ENCODE peak calls at places on chromosomes 16 and 17, in six cellular contexts. C is AG04450, W is ovary, O is foreskin fibroblast, D is transverse colon, M is psoas muscle. G is an unnamed sample.

GRCh38 chr16:27839419-27839818 is 224.1 kb downstream of the GSG1L start:
- DNase-seq in W (no peak), D (no peak), M (no peak), C (no peak), O (peak), G (no peak)

GRCh38 chr17:27888945-27889344 is 4.2 kb downstream of the LYRM9 start:
- DNase-seq in D (no peak), M (no peak), W (no peak), C (no peak), O (no peak), G (no peak)

GRCh38 chr16:85328665-85329058 is 216.4 kb upstream of the CIBAR2 start:
- DNase-seq in O (no peak), W (no peak), D (no peak), M (no peak), C (no peak), G (no peak)

GRCh38 chr17:70945386-70945785 is 776.1 kb downstream of the KCNJ2 start:
- DNase-seq in O (no peak), M (no peak), W (no peak), D (no peak), C (no peak), G (no peak)

GRCh38 chr17:4721203-4722135 is 9.8 kb upstream of the MED11 start:
- DNase-seq in O (peak), W (peak), M (no peak), D (peak), C (no peak), G (no peak)

GRCh38 chr17:45749831-45750335 is 34.2 kb upstream of the CRHR1 start:
- DNase-seq in W (no peak), C (no peak), O (no peak), M (no peak), D (no peak), G (no peak)

GRCh38 chr17:50345443-50346312 is at the start of gene XYLT2:
- DNase-seq in O (peak), W (peak), D (peak), C (no peak), M (peak), G (no peak)

GRCh38 chr17:32584792-32585191 is 98.0 kb downstream of the CDK5R1 start:
- DNase-seq in W (no peak), D (no peak), C (no peak), O (peak), M (no peak), G (no peak)

GRCh38 chr16:20300312-20301097 is 26.8 kb downstream of the GP2 start:
- DNase-seq in C (no peak), D (peak), M (peak), W (no peak), O (peak), G (no peak)

GRCh38 chr16:50025544-50025931 is 513 bp downstream of the CNEP1R1 start:
- DNase-seq in O (peak), M (no peak), C (no peak), W (no peak), D (peak), G (no peak)

GRCh38 chr17:14926526-14927122 is 338.5 kb downstream of the PMP22 start:
- DNase-seq in C (peak), O (peak), D (peak), W (peak), M (peak), G (no peak)

DNA sequence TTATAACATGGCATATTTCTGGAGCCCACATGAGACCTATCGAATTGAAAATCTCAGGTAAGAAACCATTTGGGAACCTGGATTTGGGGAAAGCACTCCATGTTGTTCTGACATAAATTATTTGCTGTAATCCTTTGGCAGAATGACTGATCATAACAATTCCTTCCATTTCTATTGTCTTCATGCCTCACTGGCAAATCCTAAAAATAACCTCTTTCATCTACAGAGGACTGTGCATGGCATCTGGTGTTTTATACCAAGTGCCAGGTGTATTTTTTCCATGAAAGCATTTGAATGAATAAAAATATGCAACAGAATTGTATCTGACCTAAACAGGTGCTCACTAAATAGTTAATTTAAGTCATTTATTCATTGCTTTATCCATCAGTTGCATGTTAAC is 33.7 kb upstream of the COQ7 start:
- DNase-seq in M (no peak), W (no peak), D (no peak), C (no peak), O (no peak), G (no peak)
- H3K4me3 ChIP-seq in M (no peak), W (no peak), D (no peak), C (no peak), O (no peak), G (no peak)

GRCh38 chr17:68293490-68294195 is 2.3 kb downstream of the ARSG start:
- DNase-seq in D (no peak), M (no peak), O (no peak), C (no peak), W (no peak), G (no peak)

GRCh38 chr17:68290268-68290954 is 516 bp downstream of the SLC16A6 start:
- DNase-seq in W (peak), M (peak), C (no peak), D (peak), O (peak), G (no peak)

GRCh38 chr17:68290955-68291835 is at the start of the genes ARSG and SLC16A6:
- DNase-seq in C (no peak), D (peak), O (peak), W (peak), M (peak), G (no peak)

GRCh38 chr17:68292689-68293040 is 1.4 kb downstream of the ARSG start:
- DNase-seq in O (no peak), D (no peak), M (no peak), C (no peak), W (no peak), G (no peak)

DNA sequence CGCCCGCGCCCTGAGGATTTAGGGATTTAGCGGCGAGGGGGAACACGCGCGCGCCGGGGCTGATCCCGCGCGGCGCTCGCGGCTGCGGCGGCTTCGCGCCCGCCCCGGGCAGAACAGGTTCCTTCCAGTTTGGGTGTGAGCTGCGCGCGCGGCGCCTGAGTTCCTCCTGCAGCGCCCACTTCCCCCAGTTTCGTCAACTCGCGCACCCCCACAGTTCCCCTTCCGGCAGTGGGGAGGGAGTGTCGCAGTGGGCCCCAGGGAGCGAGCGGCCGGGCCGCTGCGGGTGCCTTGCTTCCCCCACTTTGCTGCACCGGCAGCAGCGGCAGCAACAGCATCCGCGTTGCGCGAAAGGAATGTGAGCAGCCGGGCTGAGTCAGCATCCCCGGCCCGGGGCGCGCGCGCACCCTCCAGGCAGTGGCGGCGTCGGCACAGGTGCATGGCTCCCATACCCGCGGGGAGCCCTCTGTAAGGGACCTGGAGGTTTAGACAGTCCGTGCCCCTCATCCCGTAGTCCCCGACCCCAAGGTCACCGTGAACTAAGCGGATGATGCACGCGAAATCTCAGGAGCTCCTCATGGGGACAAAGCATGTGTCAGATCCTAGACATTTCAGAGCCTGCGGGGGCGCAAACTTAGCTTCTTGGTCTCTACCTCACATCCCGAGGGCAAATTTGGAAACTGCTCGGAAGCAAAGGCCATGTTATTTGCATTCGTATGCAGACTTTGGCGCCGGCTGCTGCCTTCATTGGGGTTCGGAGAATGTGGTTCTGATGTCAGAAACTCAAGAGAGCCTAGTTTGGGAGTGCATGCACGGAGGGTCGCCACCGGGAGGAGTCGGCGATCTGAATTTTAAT is 767 bp downstream of the ARSG start:
- DNase-seq in O (peak), D (peak), C (no peak), W (peak), M (peak), G (no peak)
- TF ChIP-seq CTCF in O (no peak), D (no peak), C (no peak), W (no peak), M (no peak), G (no peak)

DNA sequence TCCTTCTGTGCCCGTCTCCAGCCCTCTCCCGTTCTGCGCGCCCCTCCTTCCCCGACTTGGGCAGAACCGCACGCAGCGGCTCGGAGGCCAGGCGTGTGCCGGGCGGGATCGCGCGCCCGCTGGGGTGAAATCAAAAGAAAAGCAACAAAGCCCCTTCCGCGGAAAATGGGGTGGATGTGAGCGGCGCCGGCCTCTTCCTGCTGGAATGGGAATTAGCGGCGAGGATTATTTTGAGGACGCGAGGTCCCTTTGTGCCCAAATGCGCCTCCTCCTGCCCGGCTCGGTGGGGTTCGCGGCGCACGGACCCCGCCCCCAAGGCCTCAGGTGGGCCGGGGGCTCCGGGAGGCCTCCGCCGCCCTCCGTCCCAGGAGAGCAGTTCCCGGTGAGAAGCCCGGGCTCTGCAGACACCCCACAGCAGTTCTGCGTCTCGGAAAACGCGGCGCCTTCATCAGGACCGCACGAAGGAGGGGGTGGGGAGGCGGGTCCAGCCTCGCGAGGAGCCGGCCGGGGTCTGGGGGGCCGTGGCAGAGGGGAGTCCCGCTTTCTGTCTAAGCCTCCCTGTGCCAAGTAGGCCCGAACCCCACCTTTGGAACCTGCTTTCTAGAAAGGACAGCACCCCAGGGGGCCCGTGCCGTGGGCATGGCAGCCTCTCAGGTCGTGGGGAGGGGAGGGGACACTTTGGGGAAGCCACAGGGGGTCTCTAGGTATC is 91.0 kb upstream of the CBX4 start:
- DNase-seq in C (no peak), W (no peak), O (peak), D (no peak), M (no peak), G (no peak)
- H3K4me3 ChIP-seq in C (peak), W (peak), O (peak), D (peak), M (peak), G (peak)

DNA sequence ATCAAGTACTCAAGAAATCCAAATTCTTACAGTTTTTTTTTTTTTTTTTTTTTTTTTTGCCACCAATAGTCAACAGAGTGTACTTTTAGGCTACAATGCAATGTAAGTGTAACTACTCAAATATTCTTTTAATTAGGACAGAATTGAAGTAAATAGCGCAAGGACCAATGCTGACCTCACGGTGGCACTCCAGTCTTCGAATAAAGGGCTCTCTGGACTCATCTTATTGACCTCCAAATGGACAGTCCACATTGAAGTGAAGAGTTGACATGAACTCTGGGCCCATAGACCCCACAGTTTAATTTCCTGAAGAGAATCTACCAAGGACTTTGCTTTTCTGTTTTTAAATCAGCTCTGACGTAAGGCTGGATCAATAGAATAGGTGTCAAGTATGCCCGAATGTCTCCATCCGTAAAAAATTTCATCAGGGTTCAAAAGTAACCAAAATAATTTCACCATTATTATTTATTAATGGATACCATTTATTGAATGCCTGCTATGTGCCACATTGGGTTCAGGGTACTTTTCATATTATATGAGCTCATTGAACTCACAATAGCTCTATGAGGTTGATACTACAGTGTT is 7.3 kb upstream of the DDX52 start:
- DNase-seq in O (peak), D (peak), C (no peak), M (no peak), W (no peak), G (peak)
- TF ChIP-seq CTCF in O (peak), D (peak), C (peak), M (peak), W (no peak), G (peak)

GRCh38 chr17:1217030-1217429 is 37.2 kb upstream of the ABR start:
- DNase-seq in O (no peak), M (no peak), C (no peak), D (no peak), W (no peak), G (no peak)
- H3K4me3 ChIP-seq in O (no peak), M (no peak), C (no peak), D (no peak), W (no peak), G (no peak)